ENCODE peak calls at places on chromosomes 7 and 10, in ten cellular contexts. I, J, P, K, A, Y, O, U, T and Q are unnamed samples.

GRCh38 chr10:44995914-44996633 is 4.6 kb upstream of the ZNF22 start:
- DNase-seq in I (peak), J (peak), P (no peak), K (peak), A (peak), Y (no peak), O (no peak), U (peak), T (no peak), Q (no peak)

GRCh38 chr10:50927522-50928189 is 42.2 kb upstream of the A1CF start:
- DNase-seq in I (no peak), J (no peak), P (no peak), K (peak), A (no peak), Y (no peak), O (no peak), U (no peak), T (no peak), Q (no peak)

GRCh38 chr7:18352339-18353255 is 143.0 kb upstream of the HDAC9 start:
- DNase-seq in I (peak), J (peak), P (no peak), K (peak), A (no peak), Y (peak), O (peak), U (peak), T (peak), Q (no peak)

GRCh38 chr7:50962962-50963374 is 180.3 kb upstream of the GRB10 start:
- DNase-seq in I (peak), J (peak), P (no peak), K (peak), A (peak), Y (peak), O (peak), U (peak), T (no peak), Q (no peak)

GRCh38 chr10:77165445-77166316 is 471.9 kb downstream of the KCNMA1 start:
- DNase-seq in I (peak), J (peak), P (no peak), K (peak), A (peak), Y (peak), O (peak), U (peak), T (peak), Q (no peak)

GRCh38 chr7:35908305-35909223 is 107.7 kb downstream of the SEPTIN7 start:
- DNase-seq in I (no peak), J (peak), P (no peak), K (no peak), A (no peak), Y (no peak), O (no peak), U (no peak), T (no peak), Q (no peak)

GRCh38 chr7:138247568-138248328 is 171.5 kb downstream of the AKR1D1 start:
- DNase-seq in I (peak), J (peak), P (no peak), K (no peak), A (no peak), Y (no peak), O (no peak), U (peak), T (no peak), Q (no peak)

GRCh38 chr7:79376297-79377025 is 77.0 kb downstream of the MAGI2 start:
- DNase-seq in I (peak), J (peak), P (no peak), K (peak), A (no peak), Y (no peak), O (no peak), U (peak), T (no peak), Q (no peak)

GRCh38 chr10:92849234-92849525 is 860 bp downstream of the EXOC6 start:
- DNase-seq in I (peak), J (peak), P (no peak), K (no peak), A (no peak), Y (no peak), O (no peak), U (peak), T (no peak), Q (no peak)

GRCh38 chr7:137606061-137606674 is 240.6 kb downstream of the DGKI start:
- DNase-seq in I (peak), J (peak), P (no peak), K (peak), A (no peak), Y (no peak), O (no peak), U (peak), T (no peak), Q (no peak)

GRCh38 chr7:37916673-37917660 is at the start of gene SFRP4:
- DNase-seq in I (peak), J (peak), P (no peak), K (peak), A (peak), Y (peak), O (peak), U (peak), T (peak), Q (no peak)

GRCh38 chr7:11212816-11213215 is 239.1 kb downstream of the PHF14 start:
- DNase-seq in I (no peak), J (peak), P (no peak), K (peak), A (no peak), Y (no peak), O (no peak), U (peak), T (no peak), Q (no peak)

GRCh38 chr10:1643161-1643910 is 94.0 kb downstream of the ADARB2 start:
- DNase-seq in I (no peak), J (no peak), P (peak), K (no peak), A (no peak), Y (no peak), O (peak), U (peak), T (peak), Q (no peak)

GRCh38 chr10:55822096-55822495 is 539.0 kb downstream of the ZWINT start:
- DNase-seq in I (no peak), J (no peak), P (no peak), K (no peak), A (no peak), Y (no peak), O (no peak), U (no peak), T (no peak), Q (no peak)

GRCh38 chr7:74684921-74685320 is 27.4 kb downstream of the GTF2I start:
- DNase-seq in I (no peak), J (no peak), P (no peak), K (no peak), A (no peak), Y (no peak), O (no peak), U (no peak), T (no peak), Q (no peak)

GRCh38 chr7:26198133-26198780 is 2.3 kb downstream of the HNRNPA2B1 start:
- DNase-seq in I (peak), J (no peak), P (no peak), K (peak), A (peak), Y (no peak), O (peak), U (peak), T (no peak), Q (no peak)

DNA sequence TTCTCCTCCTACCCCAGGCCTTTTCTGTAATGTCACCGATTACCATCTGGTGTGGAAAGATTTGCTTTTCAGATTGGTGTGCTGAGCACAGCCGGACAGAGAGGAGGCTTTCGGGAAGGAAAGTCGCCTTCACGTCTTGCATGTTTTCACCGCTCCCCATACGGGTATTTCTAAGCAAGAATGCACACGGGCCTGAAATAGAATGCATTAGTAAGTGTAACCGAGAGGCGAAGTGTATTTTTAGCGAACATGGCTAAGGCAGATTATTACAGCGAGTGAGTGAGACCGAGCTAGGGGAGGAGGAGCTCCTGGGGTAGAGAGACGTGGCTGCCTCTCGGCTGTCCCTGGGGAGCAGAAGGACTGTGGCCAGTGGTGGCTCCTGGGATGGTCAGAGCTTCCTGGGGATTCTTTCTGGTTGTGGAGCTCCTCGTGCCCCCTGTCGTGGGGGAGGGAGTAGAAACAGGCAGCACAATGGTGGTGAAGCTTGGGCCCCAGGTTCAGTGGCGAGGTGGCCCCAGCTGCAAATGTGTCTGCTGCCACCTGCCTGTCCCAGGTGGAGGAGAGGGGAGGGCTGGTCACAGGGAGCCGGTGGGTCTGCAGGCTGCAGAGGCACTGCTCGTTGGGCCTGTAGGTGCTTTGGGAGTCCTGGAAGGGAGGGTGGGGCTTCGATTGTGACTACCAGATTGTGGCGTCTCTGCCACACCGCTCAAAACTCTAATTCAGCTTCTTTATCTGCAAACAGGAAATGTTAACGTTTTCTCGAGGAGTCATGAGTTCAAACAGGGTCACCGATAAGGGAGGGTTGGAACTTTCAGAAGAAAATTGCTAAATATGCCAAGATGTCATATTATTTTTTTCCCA is 135.8 kb downstream of the CAMK1D start:
- DNase-seq in I (no peak), J (peak), P (no peak), K (no peak), A (no peak), Y (peak), O (peak), U (peak), T (peak), Q (no peak)
- TF ChIP-seq CTCF in I (no peak), J (no peak), P (peak), K (no peak), A (no peak), Y (no peak), O (no peak), U (no peak), T (peak), Q (no peak)

GRCh38 chr10:75111367-75111905 is at the start of gene SAMD8:
- DNase-seq in I (peak), J (peak), P (peak), K (peak), A (peak), Y (peak), O (peak), U (peak), T (peak), Q (peak)
- TF ChIP-seq CTCF in I (peak), J (peak), P (peak), K (no peak), A (peak), Y (peak), O (peak), U (no peak), T (peak), Q (no peak)

GRCh38 chr10:69936091-69936490 is 116.6 kb upstream of the MACROH2A2 start:
- DNase-seq in I (no peak), J (no peak), P (no peak), K (no peak), A (no peak), Y (peak), O (no peak), U (peak), T (peak), Q (no peak)
- TF ChIP-seq CTCF in I (peak), J (peak), P (no peak), K (peak), A (no peak), Y (no peak), O (no peak), U (peak), T (peak), Q (no peak)

GRCh38 chr7:134187893-134188292 is 60.8 kb downstream of the LRGUK start:
- DNase-seq in I (no peak), J (no peak), P (no peak), K (no peak), A (no peak), Y (no peak), O (no peak), U (no peak), T (no peak), Q (no peak)
- TF ChIP-seq CTCF in I (no peak), J (no peak), P (no peak), K (no peak), A (no peak), Y (no peak), O (no peak), U (no peak), T (no peak), Q (no peak)